ENCODE peak calls at places on chromosomes 11 and 22, in eight cellular contexts. One of them, this sample, is unnamed.

GRCh38 chr22:24333301-24333700 is 62.7 kb downstream of the SPECC1L start:
- DNase-seq in cardiac fibroblast: peak; percentile 89
- DNase-seq in brain microvascular endothelial cell: peak; percentile 44
- DNase-seq in right atrium auricular region: no peak
- DNase-seq in fibroblast of lung: peak; percentile 71
- DNase-seq in upper lobe of right lung: no peak
- DNase-seq in AG04450: peak; percentile 41
- DNase-seq in effector memory CD4-positive, alpha-beta T cell: no peak
- DNase-seq in this sample: no peak

GRCh38 chr22:23553922-23554870 is 25.9 kb downstream of the IGLL1 start:
- DNase-seq in cardiac fibroblast: no peak
- DNase-seq in brain microvascular endothelial cell: no peak
- DNase-seq in right atrium auricular region: no peak
- DNase-seq in fibroblast of lung: no peak
- DNase-seq in upper lobe of right lung: peak; percentile 46
- DNase-seq in AG04450: no peak
- DNase-seq in effector memory CD4-positive, alpha-beta T cell: no peak
- DNase-seq in this sample: no peak

GRCh38 chr11:10655931-10656576 is 37.5 kb downstream of the IRAG1 start:
- DNase-seq in cardiac fibroblast: peak; percentile 10
- DNase-seq in brain microvascular endothelial cell: no peak
- DNase-seq in right atrium auricular region: no peak
- DNase-seq in fibroblast of lung: no peak
- DNase-seq in upper lobe of right lung: peak; percentile 16
- DNase-seq in AG04450: no peak
- DNase-seq in effector memory CD4-positive, alpha-beta T cell: no peak
- DNase-seq in this sample: no peak

GRCh38 chr22:45977551-45978274 is 751 bp upstream of the WNT7B start:
- DNase-seq in cardiac fibroblast: peak; percentile 20
- DNase-seq in brain microvascular endothelial cell: no peak
- DNase-seq in right atrium auricular region: no peak
- DNase-seq in fibroblast of lung: no peak
- DNase-seq in upper lobe of right lung: no peak
- DNase-seq in AG04450: no peak
- DNase-seq in effector memory CD4-positive, alpha-beta T cell: no peak
- DNase-seq in this sample: no peak

GRCh38 chr22:25697978-25698377 is 44.0 kb upstream of the MYO18B start:
- DNase-seq in cardiac fibroblast: no peak
- DNase-seq in brain microvascular endothelial cell: no peak
- DNase-seq in right atrium auricular region: no peak
- DNase-seq in fibroblast of lung: no peak
- DNase-seq in upper lobe of right lung: no peak
- DNase-seq in AG04450: no peak
- DNase-seq in effector memory CD4-positive, alpha-beta T cell: no peak
- DNase-seq in this sample: no peak

GRCh38 chr11:47033439-47033838 is 96.9 kb downstream of the CSTPP1 start:
- DNase-seq in cardiac fibroblast: no peak
- DNase-seq in brain microvascular endothelial cell: no peak
- DNase-seq in right atrium auricular region: no peak
- DNase-seq in fibroblast of lung: no peak
- DNase-seq in upper lobe of right lung: no peak
- DNase-seq in AG04450: no peak
- DNase-seq in effector memory CD4-positive, alpha-beta T cell: no peak
- DNase-seq in this sample: no peak

GRCh38 chr22:37044634-37045625 is 6.6 kb upstream of the KCTD17 start:
- DNase-seq in cardiac fibroblast: no peak
- DNase-seq in brain microvascular endothelial cell: no peak
- DNase-seq in right atrium auricular region: no peak
- DNase-seq in fibroblast of lung: no peak
- DNase-seq in upper lobe of right lung: no peak
- DNase-seq in AG04450: no peak
- DNase-seq in effector memory CD4-positive, alpha-beta T cell: no peak
- DNase-seq in this sample: no peak

GRCh38 chr11:34433899-34434298 is 4.8 kb upstream of the CAT start:
- DNase-seq in cardiac fibroblast: no peak
- DNase-seq in brain microvascular endothelial cell: no peak
- DNase-seq in right atrium auricular region: no peak
- DNase-seq in fibroblast of lung: no peak
- DNase-seq in upper lobe of right lung: no peak
- DNase-seq in AG04450: no peak
- DNase-seq in effector memory CD4-positive, alpha-beta T cell: no peak
- DNase-seq in this sample: no peak

GRCh38 chr11:70080763-70081162 is 2.6 kb downstream of the ANO1 start:
- DNase-seq in cardiac fibroblast: no peak
- DNase-seq in brain microvascular endothelial cell: no peak
- DNase-seq in right atrium auricular region: no peak
- DNase-seq in fibroblast of lung: no peak
- DNase-seq in upper lobe of right lung: no peak
- DNase-seq in AG04450: no peak
- DNase-seq in effector memory CD4-positive, alpha-beta T cell: no peak
- DNase-seq in this sample: no peak

GRCh38 chr11:60711316-60711715 is 11.9 kb downstream of the MS4A8 start:
- DNase-seq in cardiac fibroblast: no peak
- DNase-seq in brain microvascular endothelial cell: no peak
- DNase-seq in right atrium auricular region: no peak
- DNase-seq in fibroblast of lung: no peak
- DNase-seq in upper lobe of right lung: no peak
- DNase-seq in AG04450: no peak
- DNase-seq in effector memory CD4-positive, alpha-beta T cell: no peak
- DNase-seq in this sample: no peak

GRCh38 chr11:68574308-68574707 is 110.0 kb upstream of the GAL start:
- DNase-seq in cardiac fibroblast: peak; percentile 83
- DNase-seq in brain microvascular endothelial cell: peak; percentile 22
- DNase-seq in right atrium auricular region: no peak
- DNase-seq in fibroblast of lung: no peak
- DNase-seq in upper lobe of right lung: no peak
- DNase-seq in AG04450: no peak
- DNase-seq in effector memory CD4-positive, alpha-beta T cell: no peak
- DNase-seq in this sample: no peak

GRCh38 chr11:67308031-67308866 is 4.9 kb downstream of the SSH3 start:
- DNase-seq in cardiac fibroblast: no peak
- DNase-seq in brain microvascular endothelial cell: no peak
- DNase-seq in right atrium auricular region: no peak
- DNase-seq in fibroblast of lung: no peak
- DNase-seq in upper lobe of right lung: peak; percentile 58
- DNase-seq in AG04450: no peak
- DNase-seq in effector memory CD4-positive, alpha-beta T cell: no peak
- DNase-seq in this sample: no peak

GRCh38 chr11:2312232-2313042 is 10.6 kb downstream of the TSPAN32 start:
- DNase-seq in cardiac fibroblast: peak; percentile 32
- DNase-seq in brain microvascular endothelial cell: peak; percentile 16
- DNase-seq in right atrium auricular region: no peak
- DNase-seq in fibroblast of lung: peak; percentile 71
- DNase-seq in upper lobe of right lung: peak; percentile 66
- DNase-seq in AG04450: no peak
- DNase-seq in effector memory CD4-positive, alpha-beta T cell: no peak
- DNase-seq in this sample: no peak

GRCh38 chr11:76243157-76243556 is 36.9 kb upstream of the WNT11 start:
- DNase-seq in cardiac fibroblast: no peak
- DNase-seq in brain microvascular endothelial cell: no peak
- DNase-seq in right atrium auricular region: no peak
- DNase-seq in fibroblast of lung: no peak
- DNase-seq in upper lobe of right lung: no peak
- DNase-seq in AG04450: no peak
- DNase-seq in effector memory CD4-positive, alpha-beta T cell: no peak
- DNase-seq in this sample: no peak

GRCh38 chr11:77959434-77959833 is 35.0 kb downstream of the INTS4 start:
- DNase-seq in cardiac fibroblast: peak; percentile 63
- DNase-seq in brain microvascular endothelial cell: no peak
- DNase-seq in right atrium auricular region: no peak
- DNase-seq in fibroblast of lung: peak; percentile 5
- DNase-seq in upper lobe of right lung: no peak
- DNase-seq in AG04450: no peak
- DNase-seq in effector memory CD4-positive, alpha-beta T cell: no peak
- DNase-seq in this sample: no peak

GRCh38 chr22:43110444-43110926 is at the start of gene BIK:
- DNase-seq in cardiac fibroblast: peak; percentile 31
- DNase-seq in brain microvascular endothelial cell: no peak
- DNase-seq in right atrium auricular region: no peak
- DNase-seq in fibroblast of lung: peak; percentile 27
- DNase-seq in upper lobe of right lung: peak; percentile 75
- DNase-seq in AG04450: no peak
- DNase-seq in effector memory CD4-positive, alpha-beta T cell: peak; percentile 29
- DNase-seq in this sample: no peak

GRCh38 chr22:21861856-21862255 is 5.6 kb downstream of the MAPK1 start:
- DNase-seq in cardiac fibroblast: peak; percentile 44
- DNase-seq in brain microvascular endothelial cell: no peak
- DNase-seq in right atrium auricular region: no peak
- DNase-seq in fibroblast of lung: no peak
- DNase-seq in upper lobe of right lung: no peak
- DNase-seq in AG04450: no peak
- DNase-seq in effector memory CD4-positive, alpha-beta T cell: no peak
- DNase-seq in this sample: no peak

GRCh38 chr22:38982008-38982927 is at the start of gene APOBEC3B:
- DNase-seq in cardiac fibroblast: peak; percentile 94
- DNase-seq in brain microvascular endothelial cell: peak; percentile 80
- DNase-seq in right atrium auricular region: peak; percentile 92
- DNase-seq in fibroblast of lung: peak; percentile 94
- DNase-seq in upper lobe of right lung: peak; percentile 79
- DNase-seq in AG04450: peak; percentile 84
- DNase-seq in effector memory CD4-positive, alpha-beta T cell: peak; percentile 51
- DNase-seq in this sample: peak; percentile 66

DNA sequence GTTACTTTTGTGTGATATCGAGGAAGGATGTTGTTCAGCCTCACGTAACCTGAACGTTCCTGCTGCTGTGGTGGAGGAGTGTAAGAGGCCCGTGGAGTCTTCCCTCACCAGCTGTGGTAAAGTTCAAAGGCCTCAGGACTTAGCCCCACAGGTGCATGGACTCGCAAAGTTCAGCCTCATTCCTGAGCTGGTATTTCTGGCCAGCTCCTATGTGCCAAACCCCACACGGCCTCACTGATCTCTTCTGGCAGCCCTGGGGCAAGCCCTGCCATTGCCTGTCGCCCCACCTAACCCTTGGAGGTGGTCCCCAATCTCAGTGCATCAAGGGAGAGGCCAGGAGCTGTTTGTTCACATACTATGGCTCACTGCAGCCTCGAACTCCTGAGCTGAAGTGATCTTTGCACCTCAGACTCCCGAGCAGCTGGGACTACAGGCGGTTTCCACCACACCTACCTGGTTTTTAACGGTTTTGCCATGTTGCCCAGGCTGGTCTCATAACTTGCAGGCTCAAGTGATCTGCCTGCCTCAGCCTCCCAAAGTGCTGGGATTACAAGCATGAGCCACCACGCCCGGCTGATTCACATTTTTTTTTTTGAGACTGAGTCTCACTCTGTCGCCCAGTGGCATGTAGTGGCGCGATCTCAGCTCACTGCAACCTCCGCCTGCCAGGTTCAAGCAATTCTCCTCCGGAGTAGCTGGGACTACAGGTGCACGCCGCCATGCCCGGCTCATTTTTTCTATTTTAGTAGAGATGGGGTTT is 2.2 kb downstream of the PHRF1 start:
- DNase-seq in cardiac fibroblast: no peak
- DNase-seq in brain microvascular endothelial cell: no peak
- DNase-seq in right atrium auricular region: no peak
- DNase-seq in fibroblast of lung: no peak
- DNase-seq in upper lobe of right lung: no peak
- DNase-seq in AG04450: no peak
- DNase-seq in effector memory CD4-positive, alpha-beta T cell: no peak
- DNase-seq in this sample: no peak
- H3K4me3 ChIP-seq in cardiac fibroblast: peak overlapping the region; percentile 98
- H3K4me3 ChIP-seq in brain microvascular endothelial cell: peak overlapping the region; percentile 15
- H3K4me3 ChIP-seq in right atrium auricular region: no peak overlapping the region
- H3K4me3 ChIP-seq in fibroblast of lung: peak overlapping the region; percentile 95
- H3K4me3 ChIP-seq in upper lobe of right lung: peak overlapping the region; percentile 89
- H3K4me3 ChIP-seq in AG04450: peak overlapping the region; percentile 91
- H3K4me3 ChIP-seq in effector memory CD4-positive, alpha-beta T cell: no peak overlapping the region
- H3K4me3 ChIP-seq in this sample: peak overlapping the region; percentile 72

GRCh38 chr11:21588754-21589153 is 604.1 kb upstream of the ANO5 start:
- DNase-seq in cardiac fibroblast: no peak
- DNase-seq in brain microvascular endothelial cell: no peak
- DNase-seq in right atrium auricular region: no peak
- DNase-seq in fibroblast of lung: no peak
- DNase-seq in upper lobe of right lung: no peak
- DNase-seq in AG04450: no peak
- DNase-seq in effector memory CD4-positive, alpha-beta T cell: no peak
- DNase-seq in this sample: no peak

DNA sequence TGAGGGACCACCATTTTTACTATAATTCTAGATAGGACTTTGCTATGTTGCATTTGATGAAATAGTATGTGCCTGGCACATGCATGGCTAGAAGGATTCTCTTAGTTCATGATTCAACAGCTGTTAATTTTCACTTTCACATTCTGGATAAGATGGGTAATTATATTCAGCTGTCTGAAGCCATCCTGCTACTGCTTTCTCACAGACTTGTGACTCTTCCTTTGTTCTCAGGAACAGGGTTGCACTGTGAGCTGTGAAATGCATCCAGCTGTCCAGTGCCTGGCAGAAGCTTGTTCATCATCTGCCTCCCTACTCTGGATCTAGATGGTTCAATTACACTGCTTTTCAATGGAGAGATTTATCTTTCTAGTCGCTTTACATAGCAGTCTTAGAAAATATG is 610.1 kb upstream of the ANO5 start:
- DNase-seq in cardiac fibroblast: no peak
- DNase-seq in brain microvascular endothelial cell: no peak
- DNase-seq in right atrium auricular region: no peak
- DNase-seq in fibroblast of lung: no peak
- DNase-seq in upper lobe of right lung: no peak
- DNase-seq in AG04450: no peak
- DNase-seq in effector memory CD4-positive, alpha-beta T cell: no peak
- DNase-seq in this sample: no peak
- H3K4me3 ChIP-seq in cardiac fibroblast: no peak overlapping the region
- H3K4me3 ChIP-seq in brain microvascular endothelial cell: no peak overlapping the region
- H3K4me3 ChIP-seq in right atrium auricular region: no peak overlapping the region
- H3K4me3 ChIP-seq in fibroblast of lung: no peak overlapping the region
- H3K4me3 ChIP-seq in upper lobe of right lung: no peak overlapping the region
- H3K4me3 ChIP-seq in AG04450: no peak overlapping the region
- H3K4me3 ChIP-seq in effector memory CD4-positive, alpha-beta T cell: no peak overlapping the region
- H3K4me3 ChIP-seq in this sample: no peak overlapping the region

DNA sequence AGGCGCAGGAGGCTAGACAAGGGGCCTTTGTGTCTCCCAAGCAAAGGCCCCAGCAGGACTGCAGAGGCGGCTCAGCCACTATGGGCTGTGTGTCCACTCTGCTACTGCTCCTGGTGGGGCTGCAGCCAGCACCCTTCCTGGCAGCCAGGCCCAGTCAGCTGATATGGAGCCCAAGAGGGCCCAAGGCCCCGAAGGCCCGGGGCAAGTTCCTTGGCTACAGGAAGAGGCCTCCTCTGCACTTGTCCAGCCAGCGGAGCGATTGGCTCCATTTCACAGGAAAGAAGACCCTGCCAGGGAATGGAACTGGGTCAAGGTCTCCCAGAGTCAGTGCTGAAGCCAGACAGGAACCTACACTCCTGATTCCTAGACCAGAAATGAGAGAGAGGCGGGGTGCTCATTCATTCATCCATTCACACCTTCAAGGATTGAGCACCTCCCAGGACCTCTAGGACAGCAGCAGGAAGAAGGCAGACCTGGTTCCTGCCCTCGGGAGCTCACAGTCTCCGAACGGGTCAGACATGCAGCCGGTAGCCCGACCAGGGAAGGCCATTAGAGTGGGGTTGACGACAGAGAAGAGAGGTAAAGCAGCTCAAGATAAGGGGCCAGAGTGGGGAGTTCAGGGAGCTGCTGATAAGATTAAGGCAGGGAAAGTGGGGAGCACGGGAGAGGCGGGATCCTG is 811 bp upstream of the P2RY2 start:
- DNase-seq in cardiac fibroblast: no peak
- DNase-seq in brain microvascular endothelial cell: no peak
- DNase-seq in right atrium auricular region: no peak
- DNase-seq in fibroblast of lung: no peak
- DNase-seq in upper lobe of right lung: peak; percentile 64
- DNase-seq in AG04450: no peak
- DNase-seq in effector memory CD4-positive, alpha-beta T cell: no peak
- DNase-seq in this sample: no peak
- H3K4me3 ChIP-seq in cardiac fibroblast: no peak overlapping the region
- H3K4me3 ChIP-seq in brain microvascular endothelial cell: no peak overlapping the region
- H3K4me3 ChIP-seq in right atrium auricular region: peak overlapping the region; percentile 64
- H3K4me3 ChIP-seq in fibroblast of lung: no peak overlapping the region
- H3K4me3 ChIP-seq in upper lobe of right lung: peak overlapping the region; percentile 52
- H3K4me3 ChIP-seq in AG04450: no peak overlapping the region
- H3K4me3 ChIP-seq in effector memory CD4-positive, alpha-beta T cell: no peak overlapping the region
- H3K4me3 ChIP-seq in this sample: no peak overlapping the region

GRCh38 chr11:57481915-57482781 is 21.8 kb downstream of the RTN4RL2 start:
- DNase-seq in cardiac fibroblast: no peak
- DNase-seq in brain microvascular endothelial cell: no peak
- DNase-seq in right atrium auricular region: no peak
- DNase-seq in fibroblast of lung: no peak
- DNase-seq in upper lobe of right lung: no peak
- DNase-seq in AG04450: no peak
- DNase-seq in effector memory CD4-positive, alpha-beta T cell: no peak
- DNase-seq in this sample: no peak
- H3K4me3 ChIP-seq in cardiac fibroblast: peak overlapping the region; percentile 46
- H3K4me3 ChIP-seq in brain microvascular endothelial cell: peak overlapping the region; percentile 49
- H3K4me3 ChIP-seq in right atrium auricular region: peak overlapping the region; percentile 43
- H3K4me3 ChIP-seq in fibroblast of lung: peak overlapping the region; percentile 53
- H3K4me3 ChIP-seq in upper lobe of right lung: no peak overlapping the region
- H3K4me3 ChIP-seq in AG04450: peak overlapping the region; percentile 54
- H3K4me3 ChIP-seq in effector memory CD4-positive, alpha-beta T cell: no peak overlapping the region
- H3K4me3 ChIP-seq in this sample: peak overlapping the region; percentile 34

This sample was measured in astrocyte of the cerebellum.